ENCODE peak calls at places on chromosomes 1 and 21, in four cellular contexts. U is GM12864, P is B cell, B is left ventricle myocardium inferior. R is an unnamed sample.

GRCh38 chr1:56866656-56867055 is 12.1 kb downstream of the C8A start:
- DNase-seq in P (no peak), U (no peak), B (no peak), R (no peak)

GRCh38 chr1:62304515-62304914 is 14.7 kb downstream of the KANK4 start:
- DNase-seq in P (no peak), U (no peak), B (no peak), R (no peak)

GRCh38 chr1:80218112-80218511 is 1211.6 kb upstream of the ADGRL4 start:
- DNase-seq in B (no peak), P (no peak), U (peak; percentile 5), R (no peak)

GRCh38 chr1:112957133-112957812 is 1.3 kb upstream of the SLC16A1 start:
- DNase-seq in U (peak; percentile 80), B (no peak), P (peak; percentile 68), R (no peak)

GRCh38 chr1:225617479-225617878 is 35.4 kb downstream of the ENAH start:
- DNase-seq in U (no peak), P (no peak), B (no peak), R (no peak)

GRCh38 chr21:34989337-34990151 is 59.6 kb downstream of the RUNX1 start:
- DNase-seq in B (no peak), U (no peak), P (no peak), R (no peak)

GRCh38 chr1:207853372-207853757 is 57.6 kb downstream of the CD34 start:
- DNase-seq in U (no peak), B (no peak), P (no peak), R (no peak)

GRCh38 chr21:29640233-29640554 is 299.6 kb downstream of the GRIK1 start:
- DNase-seq in P (no peak), U (peak; percentile 5), B (no peak), R (no peak)

GRCh38 chr1:31372961-31373896 is at the start of gene FABP3:
- DNase-seq in P (peak; percentile 41), B (peak; percentile 87), U (no peak), R (peak; percentile 83)

GRCh38 chr1:48673725-48674124 is 103.0 kb downstream of the BEND5 start:
- DNase-seq in U (no peak), P (no peak), B (no peak), R (no peak)

GRCh38 chr1:185250063-185250462 is 67.0 kb downstream of the IVNS1ABP start:
- DNase-seq in B (no peak), U (no peak), P (no peak), R (no peak)

GRCh38 chr1:33425900-33426299 is 5.0 kb downstream of the PHC2 start:
- DNase-seq in P (no peak), U (peak; percentile 18), B (no peak), R (no peak)

GRCh38 chr1:238673561-238673960 is 712.8 kb upstream of the CHRM3 start:
- DNase-seq in U (no peak), P (no peak), B (no peak), R (no peak)

GRCh38 chr1:21939650-21940374 is 2.7 kb upstream of the HSPG2 start:
- DNase-seq in P (no peak), B (peak; percentile 89), U (no peak), R (no peak)
- TF ChIP-seq CTCF in P (no peak), B (peak; percentile 72), U (no peak), R (peak; percentile 63)

GRCh38 chr1:161884475-161884874 is 118.4 kb downstream of the ATF6 start:
- DNase-seq in P (no peak), B (no peak), U (no peak), R (no peak)
- TF ChIP-seq CTCF in P (no peak), B (no peak), U (no peak), R (no peak)

GRCh38 chr1:84642776-84643175 is 47.5 kb downstream of the SSX2IP start:
- DNase-seq in P (no peak), U (no peak), B (no peak), R (no peak)

GRCh38 chr1:84643183-84643582 is 47.1 kb downstream of the SSX2IP start:
- DNase-seq in B (no peak), U (no peak), P (no peak), R (no peak)

GRCh38 chr1:84644472-84644871 is 45.8 kb downstream of the SSX2IP start:
- DNase-seq in U (no peak), P (no peak), B (no peak), R (no peak)
- TF ChIP-seq CTCF in U (no peak), P (no peak), B (no peak), R (no peak)

GRCh38 chr1:16921391-16922185 is at the start of gene CROCC:
- DNase-seq in P (peak; percentile 70), B (peak; percentile 25), U (no peak), R (no peak)
- TF ChIP-seq CTCF in P (no peak), B (no peak), U (no peak), R (no peak)

DNA sequence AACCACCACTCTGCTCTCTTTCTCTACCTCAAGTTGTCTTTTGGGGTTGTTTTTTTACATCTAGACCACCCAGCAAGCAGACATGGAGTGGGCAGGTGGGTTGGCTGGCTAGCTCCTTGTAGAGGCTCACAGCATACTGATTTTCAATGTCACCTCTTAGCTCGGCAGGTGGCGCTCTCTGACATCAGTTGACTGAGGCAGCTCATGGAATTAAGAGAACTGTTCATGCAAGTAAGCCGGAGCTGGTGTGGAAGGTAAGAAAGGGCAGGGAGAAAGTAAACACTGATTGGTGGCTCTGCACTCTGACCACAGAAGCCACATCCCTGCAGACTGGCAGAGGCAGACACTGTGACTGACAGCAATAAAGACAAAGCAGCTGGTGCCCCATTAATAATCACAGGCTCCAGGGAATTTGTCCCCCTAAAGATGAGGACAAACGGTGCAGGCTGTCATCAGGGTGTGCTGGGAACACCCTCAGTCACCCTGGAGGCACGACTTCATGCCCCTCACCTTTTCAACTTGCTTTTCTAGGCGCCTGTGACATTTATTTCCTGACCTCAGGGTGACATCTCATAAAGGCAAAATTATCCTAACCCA is 226.8 kb downstream of the LMX1A start:
- DNase-seq in P (no peak), B (peak; percentile 38), U (no peak), R (peak; percentile 80)
- TF ChIP-seq CTCF in P (no peak), B (peak; percentile 62), U (peak; percentile 79), R (peak; percentile 77)

DNA sequence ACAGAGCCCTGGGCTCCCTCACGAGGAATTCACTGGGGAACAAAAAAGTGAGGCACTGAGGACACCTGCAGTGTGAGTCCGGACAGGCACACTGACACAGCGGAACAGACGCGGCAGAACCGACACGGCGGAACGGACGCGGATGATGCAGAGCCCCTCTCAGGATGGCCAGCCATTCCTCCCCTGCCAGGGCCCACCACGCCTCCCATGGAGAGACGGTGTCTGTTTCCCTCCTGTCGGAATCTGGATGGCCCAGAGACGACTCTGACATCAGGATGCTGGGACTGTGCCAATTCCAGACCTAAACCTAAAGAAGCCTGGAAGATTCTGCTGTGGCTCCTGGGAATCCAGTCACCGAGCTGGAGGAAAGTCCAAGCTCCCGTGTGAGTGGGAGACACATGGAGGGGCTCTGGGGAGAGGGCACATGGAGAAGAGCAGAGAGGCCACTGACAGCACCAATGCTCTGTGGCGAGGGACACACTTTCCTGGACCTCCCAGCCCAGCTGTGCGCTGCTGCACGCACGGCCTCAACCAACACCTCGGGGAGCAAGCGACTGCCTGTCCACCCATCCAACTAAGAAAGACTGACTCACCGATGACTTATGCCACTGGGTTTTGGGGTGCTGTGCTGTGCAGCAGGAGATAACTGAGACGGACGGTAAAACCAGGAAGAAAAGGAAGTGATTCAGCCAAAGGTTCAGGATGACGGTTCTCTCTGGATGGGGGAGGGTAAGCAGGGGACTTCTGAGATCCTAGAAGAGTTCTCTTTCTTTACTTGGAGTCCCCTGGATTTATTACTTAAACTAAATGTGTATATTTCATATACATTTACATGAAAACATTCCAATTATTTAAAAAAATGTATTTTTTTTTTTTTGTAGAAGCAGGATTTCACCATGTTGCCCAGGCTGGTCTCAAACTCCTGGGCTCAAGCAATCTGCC is 23.3 kb downstream of the ZBTB17 start:
- DNase-seq in U (no peak), B (no peak), P (no peak), R (no peak)
- TF ChIP-seq CTCF in U (no peak), B (no peak), P (no peak), R (no peak)

GRCh38 chr1:40438391-40439015 is 11.8 kb upstream of the ZFP69B start:
- DNase-seq in B (no peak), P (peak; percentile 48), U (no peak), R (no peak)
- TF ChIP-seq CTCF in B (peak; percentile 76), P (peak; percentile 83), U (peak; percentile 62), R (peak; percentile 81)

DNA sequence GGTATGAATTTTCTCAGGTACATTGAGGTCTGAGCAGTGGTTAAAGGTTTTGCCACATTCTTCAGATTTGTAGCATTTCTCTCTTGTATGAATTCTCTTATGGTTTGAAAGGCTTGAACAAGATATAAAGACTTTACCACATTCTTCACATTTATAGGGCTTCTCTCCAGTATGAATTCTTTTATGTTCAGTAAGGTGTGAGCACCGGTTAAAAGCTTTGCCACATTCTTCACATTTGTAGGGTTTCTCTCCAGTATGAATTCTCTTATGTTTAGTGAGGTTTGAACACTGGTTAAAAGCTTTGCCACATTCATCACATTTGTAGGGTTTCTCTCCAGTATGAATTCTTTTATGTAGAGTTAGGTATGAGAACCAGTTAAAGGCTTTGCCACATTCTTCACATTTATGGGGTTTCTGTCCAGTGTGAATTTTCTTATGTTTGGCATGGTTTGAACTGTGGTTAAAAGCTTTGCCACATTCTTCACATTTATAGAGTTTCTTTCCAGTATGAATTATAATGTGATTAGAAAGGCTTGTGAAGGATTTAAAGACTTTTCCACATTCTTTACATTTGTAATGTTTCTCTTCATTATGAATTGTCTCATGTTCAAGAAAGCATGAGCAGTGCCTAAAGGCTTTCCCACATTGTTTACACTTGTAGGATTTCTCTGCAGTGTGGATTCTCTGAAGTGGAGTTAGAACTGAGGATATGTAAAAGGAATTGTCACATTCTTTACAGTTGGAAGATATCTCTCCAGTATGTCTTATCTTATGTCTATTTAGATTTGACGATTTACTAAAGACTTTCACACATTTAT is 18.4 kb upstream of the ZNF124 start:
- DNase-seq in P (no peak), U (no peak), B (no peak), R (no peak)
- TF ChIP-seq CTCF in P (no peak), U (no peak), B (no peak), R (no peak)